ENCODE peak calls at places on chromosomes 3 and 15, in ten cellular contexts. I, K, C, X, Y, V, Z, A, G and S are unnamed samples.

GRCh38 chr3:195086341-195086740 is 184.6 kb downstream of the XXYLT1 start:
- DNase-seq in I (no peak), K (no peak), C (no peak), X (no peak), Y (no peak), V (no peak), Z (no peak), A (no peak), G (no peak), S (no peak)

GRCh38 chr3:42262525-42262924 is 3.5 kb downstream of the CCK start:
- DNase-seq in I (no peak), K (no peak), C (no peak), X (no peak), Y (no peak), V (peak), Z (peak), A (no peak), G (no peak), S (peak)

GRCh38 chr3:98985406-98985805 is 83.9 kb upstream of the DCBLD2 start:
- DNase-seq in I (no peak), K (no peak), C (no peak), X (no peak), Y (no peak), V (peak), Z (peak), A (no peak), G (no peak), S (peak)

GRCh38 chr15:39156166-39156565 is 424.7 kb upstream of the THBS1 start:
- DNase-seq in I (no peak), K (no peak), C (no peak), X (peak), Y (no peak), V (no peak), Z (peak), A (no peak), G (no peak), S (peak)

GRCh38 chr15:48800811-48801460 is 9.9 kb downstream of the CEP152 start:
- DNase-seq in I (peak), K (peak), C (no peak), X (no peak), Y (no peak), V (peak), Z (peak), A (no peak), G (no peak), S (peak)

GRCh38 chr3:65406470-65406869 is 632.2 kb downstream of the MAGI1 start:
- DNase-seq in I (peak), K (peak), C (no peak), X (no peak), Y (no peak), V (peak), Z (peak), A (no peak), G (no peak), S (peak)

GRCh38 chr3:159191454-159191853 is 389.6 kb downstream of the MFSD1 start:
- DNase-seq in I (no peak), K (no peak), C (peak), X (no peak), Y (no peak), V (peak), Z (peak), A (no peak), G (no peak), S (peak)

GRCh38 chr3:188037116-188037718 is 116.7 kb upstream of the LPP start:
- DNase-seq in I (no peak), K (peak), C (no peak), X (peak), Y (peak), V (peak), Z (peak), A (no peak), G (no peak), S (peak)

GRCh38 chr3:152405915-152406802 is 137.4 kb downstream of the MBNL1 start:
- DNase-seq in I (peak), K (peak), C (peak), X (peak), Y (no peak), V (peak), Z (peak), A (no peak), G (no peak), S (peak)

GRCh38 chr3:156601497-156601896 is 46.6 kb upstream of the SSR3 start:
- DNase-seq in I (no peak), K (no peak), C (no peak), X (no peak), Y (no peak), V (no peak), Z (no peak), A (no peak), G (no peak), S (no peak)

GRCh38 chr3:167084566-167084965 is 295.5 kb downstream of the ZBBX start:
- DNase-seq in I (no peak), K (peak), C (no peak), X (no peak), Y (no peak), V (no peak), Z (no peak), A (no peak), G (no peak), S (no peak)

GRCh38 chr15:32715276-32715675 is 2.5 kb upstream of the GREM1 start:
- DNase-seq in I (no peak), K (no peak), C (no peak), X (no peak), Y (no peak), V (no peak), Z (peak), A (no peak), G (no peak), S (peak)

GRCh38 chr15:42088801-42089640 is 5.3 kb downstream of the PLA2G4D start:
- DNase-seq in I (no peak), K (no peak), C (no peak), X (no peak), Y (no peak), V (no peak), Z (no peak), A (no peak), G (no peak), S (no peak)

GRCh38 chr3:94978076-94978475 is 915.2 kb downstream of the NSUN3 start:
- DNase-seq in I (no peak), K (no peak), C (no peak), X (no peak), Y (no peak), V (no peak), Z (no peak), A (no peak), G (no peak), S (no peak)

DNA sequence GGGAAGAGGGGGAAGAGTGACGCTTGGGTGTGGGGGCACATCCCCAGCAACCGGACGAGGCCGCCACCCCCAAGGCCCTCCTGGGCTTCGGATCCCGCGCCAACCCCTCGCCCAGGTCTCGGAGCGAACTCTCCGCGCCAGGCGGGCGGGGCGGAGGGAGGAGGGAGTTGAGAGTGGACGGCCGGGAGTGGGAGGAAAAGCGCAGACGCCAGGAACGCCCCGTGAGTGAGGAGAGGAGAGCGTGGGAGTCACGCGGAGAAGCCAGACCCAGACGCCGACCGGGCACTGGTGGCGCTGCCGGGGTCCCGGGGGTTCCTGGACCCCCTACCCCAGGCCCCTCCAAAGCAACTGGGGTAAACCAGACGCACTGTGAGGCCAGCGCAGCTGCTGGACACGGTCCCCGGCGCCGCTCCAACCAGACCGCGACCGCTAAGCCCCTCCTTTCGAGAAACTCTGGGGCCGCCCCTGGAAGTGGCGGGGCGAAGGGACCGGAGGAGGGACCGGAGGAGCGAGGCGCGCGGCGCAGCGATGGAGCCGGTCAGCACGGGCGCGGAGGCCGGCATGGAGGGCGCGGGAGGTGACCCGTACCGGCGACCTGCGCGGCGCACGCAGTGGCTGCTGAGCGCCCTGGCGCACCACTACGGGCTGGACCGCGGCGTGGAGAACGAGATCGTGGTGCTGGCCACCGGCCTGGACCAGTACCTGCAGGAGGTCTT is at the start of gene EFCC1:
- DNase-seq in I (no peak), K (peak), C (no peak), X (peak), Y (no peak), V (no peak), Z (no peak), A (no peak), G (peak), S (no peak)
- H3K4me3 ChIP-seq in I (no peak), K (peak), C (peak), X (peak), Y (peak), V (peak), Z (peak), A (peak), G (peak), S (peak)

GRCh38 chr3:32106132-32106928 is at the start of gene GPD1L:
- DNase-seq in I (peak), K (peak), C (peak), X (peak), Y (peak), V (peak), Z (peak), A (peak), G (peak), S (peak)

GRCh38 chr3:32111560-32111959 is 5.1 kb downstream of the GPD1L start:
- DNase-seq in I (no peak), K (no peak), C (no peak), X (peak), Y (no peak), V (no peak), Z (no peak), A (no peak), G (no peak), S (no peak)

GRCh38 chr3:32106929-32107362 is 526 bp downstream of the GPD1L start:
- DNase-seq in I (peak), K (peak), C (no peak), X (peak), Y (peak), V (peak), Z (no peak), A (no peak), G (peak), S (peak)

GRCh38 chr3:32110233-32110760 is 3.9 kb downstream of the GPD1L start:
- DNase-seq in I (no peak), K (no peak), C (no peak), X (no peak), Y (no peak), V (peak), Z (peak), A (no peak), G (no peak), S (no peak)

DNA sequence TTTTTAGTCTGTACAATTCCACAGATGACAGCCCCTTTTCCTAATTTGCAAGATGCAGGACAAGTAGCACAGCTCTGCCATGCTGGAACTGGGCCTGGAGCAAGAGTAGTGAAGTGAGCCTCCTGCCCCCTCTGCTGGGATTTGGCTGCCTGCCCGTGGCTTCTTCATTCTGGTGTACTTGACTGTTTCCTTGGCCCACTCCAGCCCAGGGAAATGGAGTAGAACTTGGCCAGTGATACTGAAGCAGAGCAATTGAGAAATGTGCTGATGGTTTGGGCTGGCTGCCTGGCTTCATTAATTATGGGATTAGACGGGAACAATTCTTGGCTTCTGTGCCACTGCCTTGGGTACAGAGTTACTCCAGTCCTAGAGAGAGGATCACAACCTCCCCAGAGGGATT is 2.8 kb downstream of the GPD1L start:
- DNase-seq in I (no peak), K (peak), C (peak), X (peak), Y (peak), V (no peak), Z (peak), A (peak), G (peak), S (peak)
- TF ChIP-seq CTCF in I (no peak), K (no peak), C (no peak), X (no peak), Y (no peak), V (no peak), Z (no peak), A (no peak), G (no peak), S (no peak)

DNA sequence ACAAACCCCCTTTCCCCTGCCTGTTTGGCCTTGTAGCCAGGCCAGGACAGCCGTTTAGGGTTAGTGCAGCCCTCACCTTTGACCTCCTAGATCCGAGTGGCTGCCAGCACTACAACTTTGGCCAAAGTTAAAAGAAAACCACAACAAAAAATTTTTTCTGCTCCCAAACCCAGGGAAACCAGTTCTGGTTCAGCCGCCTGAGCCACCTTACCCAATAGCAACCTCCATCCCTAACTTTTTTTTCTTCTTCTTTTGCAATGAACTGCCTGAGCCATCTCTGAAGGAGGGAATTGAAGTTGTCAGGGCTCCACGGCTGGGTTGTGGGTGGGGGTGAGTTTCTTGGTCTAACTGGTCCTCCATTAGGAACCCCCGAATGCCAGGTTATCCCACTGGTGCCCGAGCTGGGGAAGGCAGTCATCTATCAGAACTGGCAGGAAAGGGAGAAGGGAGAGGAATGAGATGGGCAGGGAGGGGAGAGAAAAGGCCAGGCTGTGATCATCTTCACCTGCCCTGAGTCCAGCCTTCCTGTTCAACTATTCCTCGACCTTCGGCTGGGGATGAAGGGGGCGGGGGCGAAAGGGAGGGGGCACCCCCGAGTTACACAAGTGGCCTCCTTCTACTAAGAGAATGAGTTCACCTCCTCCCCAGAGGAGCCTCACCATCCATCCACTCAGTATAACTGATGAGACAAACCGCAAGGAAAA is 6.2 kb upstream of the NR2F2 start:
- DNase-seq in I (no peak), K (no peak), C (peak), X (no peak), Y (no peak), V (no peak), Z (peak), A (no peak), G (no peak), S (peak)
- H3K4me3 ChIP-seq in I (no peak), K (no peak), C (peak), X (peak), Y (no peak), V (no peak), Z (peak), A (peak), G (peak), S (peak)

DNA sequence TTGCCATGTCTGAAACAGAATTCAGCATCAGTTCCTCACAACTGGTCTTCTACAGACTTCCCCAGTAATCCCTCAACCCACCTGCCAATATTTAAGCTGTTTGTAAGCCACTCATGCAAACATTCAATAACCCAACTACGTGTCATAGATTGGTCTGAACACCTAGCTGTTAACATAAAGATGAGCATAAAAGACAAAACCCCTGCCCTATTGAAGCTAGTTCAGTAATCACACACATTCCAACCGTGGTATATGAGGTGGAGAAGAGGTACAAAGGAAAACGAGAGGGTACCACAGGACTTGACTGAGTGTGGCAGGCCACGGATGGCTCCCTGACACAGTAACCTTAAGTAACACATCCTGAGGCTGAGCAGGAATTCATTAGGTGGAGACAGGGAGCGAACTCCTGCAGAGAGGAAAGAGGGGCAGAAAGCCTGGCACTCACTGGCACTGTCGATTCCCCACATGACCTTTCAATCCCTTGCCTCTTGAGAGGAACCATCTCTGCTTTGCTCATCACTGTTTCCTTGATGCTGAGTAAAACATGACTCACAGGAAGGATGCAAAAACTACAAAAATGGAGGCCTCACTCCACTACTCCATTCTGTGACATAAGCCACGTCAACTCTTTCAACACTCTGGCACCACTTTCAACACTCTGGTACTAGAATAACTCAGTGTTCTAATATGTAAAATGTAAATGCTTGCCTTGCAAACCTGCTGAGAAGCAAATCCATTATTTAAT is 31.3 kb downstream of the RPN1 start:
- DNase-seq in I (peak), K (no peak), C (peak), X (no peak), Y (no peak), V (peak), Z (peak), A (no peak), G (no peak), S (peak)
- TF ChIP-seq CTCF in I (no peak), K (no peak), C (no peak), X (no peak), Y (no peak), V (no peak), Z (no peak), A (no peak), G (no peak), S (no peak)

GRCh38 chr3:154517404-154517803 is 87.4 kb upstream of the GPR149 start:
- DNase-seq in I (no peak), K (no peak), C (no peak), X (no peak), Y (no peak), V (no peak), Z (no peak), A (no peak), G (no peak), S (no peak)

GRCh38 chr3:154522031-154522430 is 92.0 kb upstream of the GPR149 start:
- DNase-seq in I (no peak), K (no peak), C (no peak), X (no peak), Y (no peak), V (no peak), Z (no peak), A (no peak), G (no peak), S (no peak)
- H3K4me3 ChIP-seq in I (no peak), K (no peak), C (no peak), X (no peak), Y (no peak), V (no peak), Z (no peak), A (no peak), G (no peak), S (no peak)